ENCODE peak calls at places on chromosomes 13 and 19, in ten cellular contexts. R, L, J, Z, P, N, A, K, O and D are unnamed samples.

GRCh38 chr13:111411186-111411858 is 90.9 kb downstream of the TEX29 start:
- DNase-seq in R (no peak), L (no peak), J (no peak), Z (no peak), P (no peak), N (no peak), A (no peak), K (no peak), O (no peak), D (no peak)

GRCh38 chr19:49020931-49021895 is 2.9 kb downstream of the CGB3 start:
- DNase-seq in R (no peak), L (peak), J (no peak), Z (no peak), P (no peak), N (peak), A (no peak), K (no peak), O (no peak), D (no peak)

GRCh38 chr13:105196052-105196451 is 1339.4 kb downstream of the EFNB2 start:
- DNase-seq in R (no peak), L (peak), J (no peak), Z (no peak), P (peak), N (peak), A (no peak), K (peak), O (no peak), D (peak)

GRCh38 chr19:42280761-42281174 is 11.7 kb downstream of the CIC start:
- DNase-seq in R (no peak), L (no peak), J (peak), Z (no peak), P (no peak), N (peak), A (no peak), K (no peak), O (peak), D (no peak)

GRCh38 chr13:100051070-100051469 is 37.8 kb upstream of the PCCA start:
- DNase-seq in R (no peak), L (no peak), J (no peak), Z (no peak), P (no peak), N (no peak), A (no peak), K (no peak), O (no peak), D (no peak)

GRCh38 chr13:43111887-43112400 is 88.6 kb downstream of the DNAJC15 start:
- DNase-seq in R (no peak), L (no peak), J (no peak), Z (no peak), P (no peak), N (no peak), A (no peak), K (no peak), O (no peak), D (no peak)

GRCh38 chr13:104773775-104774174 is 1707.6 kb upstream of the SLC10A2 start:
- DNase-seq in R (no peak), L (peak), J (no peak), Z (no peak), P (no peak), N (peak), A (no peak), K (no peak), O (no peak), D (peak)

GRCh38 chr13:101520672-101521071 is 68.2 kb downstream of the ITGBL1 start:
- DNase-seq in R (no peak), L (peak), J (no peak), Z (no peak), P (no peak), N (peak), A (no peak), K (no peak), O (no peak), D (peak)

GRCh38 chr13:27005556-27005955 is 166.1 kb downstream of the USP12 start:
- DNase-seq in R (no peak), L (no peak), J (no peak), Z (no peak), P (no peak), N (peak), A (no peak), K (no peak), O (no peak), D (no peak)

GRCh38 chr13:84431646-84432045 is 549.4 kb upstream of the SLITRK1 start:
- DNase-seq in R (no peak), L (no peak), J (no peak), Z (no peak), P (no peak), N (peak), A (no peak), K (no peak), O (no peak), D (no peak)

GRCh38 chr13:31172535-31172934 is 10.8 kb upstream of the HSPH1 start:
- DNase-seq in R (no peak), L (peak), J (no peak), Z (peak), P (no peak), N (peak), A (no peak), K (peak), O (no peak), D (peak)

GRCh38 chr13:49806126-49806536 is 13.6 kb upstream of the KPNA3 start:
- DNase-seq in R (no peak), L (peak), J (no peak), Z (no peak), P (no peak), N (no peak), A (no peak), K (no peak), O (no peak), D (no peak)
- TF ChIP-seq CTCF in R (no peak), L (no peak), J (no peak), Z (no peak), P (no peak), N (no peak), A (no peak), K (no peak), O (no peak), D (no peak)

DNA sequence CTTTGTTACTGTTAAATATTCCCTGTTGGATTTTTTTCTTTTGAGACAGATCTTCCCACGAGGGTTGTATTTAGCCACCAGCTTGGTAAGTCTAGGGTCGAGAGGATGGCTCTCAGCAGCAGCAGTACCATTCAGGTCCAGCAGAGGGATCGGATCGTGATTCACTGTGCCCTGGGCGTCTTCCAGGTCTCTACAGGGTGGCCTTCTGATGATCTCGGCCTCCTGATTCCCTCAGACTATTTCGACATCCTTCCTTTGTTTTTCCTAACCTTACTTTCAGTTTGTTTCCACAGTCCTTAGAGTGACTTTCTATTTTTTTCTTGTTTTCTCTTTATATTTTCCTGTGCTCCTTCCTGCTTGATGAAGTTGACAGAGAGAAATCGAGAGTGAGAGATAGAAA is 1436.9 kb downstream of the UQCRFS1 start:
- DNase-seq in R (peak), L (peak), J (no peak), Z (no peak), P (no peak), N (peak), A (no peak), K (no peak), O (no peak), D (no peak)
- TF ChIP-seq CTCF in R (peak), L (no peak), J (no peak), Z (peak), P (no peak), N (peak), A (no peak), K (peak), O (no peak), D (peak)

GRCh38 chr19:50633973-50634372 is 5.7 kb downstream of the SYT3 start:
- DNase-seq in R (no peak), L (no peak), J (no peak), Z (no peak), P (no peak), N (no peak), A (no peak), K (no peak), O (no peak), D (no peak)

GRCh38 chr19:50629801-50630200 is 9.9 kb downstream of the SYT3 start:
- DNase-seq in R (no peak), L (no peak), J (no peak), Z (no peak), P (no peak), N (no peak), A (no peak), K (no peak), O (no peak), D (no peak)

GRCh38 chr19:50629194-50629593 is 10.5 kb downstream of the SYT3 start:
- DNase-seq in R (no peak), L (no peak), J (no peak), Z (no peak), P (no peak), N (no peak), A (no peak), K (no peak), O (no peak), D (no peak)

GRCh38 chr19:50633359-50633758 is 6.3 kb downstream of the SYT3 start:
- DNase-seq in R (no peak), L (no peak), J (no peak), Z (no peak), P (no peak), N (no peak), A (no peak), K (no peak), O (no peak), D (no peak)

GRCh38 chr19:50632151-50632835 is 7.4 kb downstream of the SYT3 start:
- DNase-seq in R (no peak), L (no peak), J (no peak), Z (no peak), P (no peak), N (no peak), A (no peak), K (no peak), O (no peak), D (no peak)
- TF ChIP-seq CTCF in R (peak), L (peak), J (no peak), Z (no peak), P (no peak), N (no peak), A (no peak), K (no peak), O (no peak), D (no peak)

GRCh38 chr19:55212447-55212846 is 3.1 kb upstream of the PTPRH start:
- DNase-seq in R (no peak), L (peak), J (no peak), Z (no peak), P (no peak), N (no peak), A (no peak), K (no peak), O (no peak), D (no peak)
- TF ChIP-seq CTCF in R (peak), L (peak), J (no peak), Z (peak), P (no peak), N (no peak), A (no peak), K (no peak), O (no peak), D (peak)